ENCODE peak calls at places on chromosomes 3 and 15, in four cellular contexts. G is B cell, W is transverse colon, J is foreskin fibroblast. R is an unnamed sample.

GRCh38 chr3:58063424-58063823 is 55.2 kb downstream of the FLNB start:
- DNase-seq in G (no peak), W (peak), J (peak), R (no peak)

GRCh38 chr3:7630925-7631324 is 770.0 kb downstream of the GRM7 start:
- DNase-seq in G (no peak), W (peak), J (no peak), R (no peak)

GRCh38 chr15:28943146-28943545 is 57.4 kb downstream of the APBA2 start:
- DNase-seq in G (no peak), W (no peak), J (no peak), R (no peak)

GRCh38 chr3:196122021-196122687 is 40.3 kb upstream of the TFRC start:
- DNase-seq in G (no peak), W (no peak), J (peak), R (no peak)

GRCh38 chr3:85228966-85229365 is 270.2 kb downstream of the CADM2 start:
- DNase-seq in G (no peak), W (no peak), J (no peak), R (no peak)

GRCh38 chr15:34055868-34056595 is 17.0 kb upstream of the AVEN start:
- DNase-seq in G (no peak), W (no peak), J (peak), R (no peak)

GRCh38 chr3:184209146-184209923 is 20.1 kb upstream of the VWA5B2 start:
- DNase-seq in G (no peak), W (no peak), J (no peak), R (no peak)

GRCh38 chr15:99929266-99929665 is 196.0 kb upstream of the LYSMD4 start:
- DNase-seq in G (no peak), W (no peak), J (no peak), R (no peak)

GRCh38 chr3:142808103-142808917 is 80.6 kb downstream of the PCOLCE2 start:
- DNase-seq in G (no peak), W (no peak), J (peak), R (peak)

GRCh38 chr3:47337656-47338055 is 43.2 kb upstream of the PTPN23 start:
- DNase-seq in G (no peak), W (no peak), J (no peak), R (no peak)

GRCh38 chr3:105062853-105063252 is 303.9 kb upstream of the ALCAM start:
- DNase-seq in G (no peak), W (no peak), J (no peak), R (no peak)

GRCh38 chr15:43132830-43133428 is 457 bp upstream of the TMEM62 start:
- DNase-seq in G (no peak), W (peak), J (no peak), R (no peak)

GRCh38 chr3:106457278-106458210 is 588.7 kb upstream of the CBLB start:
- DNase-seq in G (no peak), W (no peak), J (peak), R (no peak)

GRCh38 chr15:90620379-90621134 is 90.8 kb downstream of the CRTC3 start:
- DNase-seq in G (peak), W (no peak), J (no peak), R (no peak)

GRCh38 chr15:23912191-23912590 is 225.1 kb upstream of the NDN start:
- DNase-seq in G (no peak), W (no peak), J (no peak), R (no peak)

GRCh38 chr3:193556841-193557240 is 2.1 kb upstream of the ATP13A4 start:
- DNase-seq in G (no peak), W (peak), J (no peak), R (peak)

GRCh38 chr3:112425858-112426750 is 73.2 kb downstream of the BTLA start:
- DNase-seq in G (no peak), W (no peak), J (no peak), R (no peak)

GRCh38 chr3:30693470-30694120 is 87.2 kb downstream of the TGFBR2 start:
- DNase-seq in G (peak), W (peak), J (peak), R (peak)

GRCh38 chr15:50145451-50145872 is 26.4 kb upstream of the ATP8B4 start:
- DNase-seq in G (no peak), W (no peak), J (peak), R (peak)

GRCh38 chr3:148042663-148043445 is 633.7 kb downstream of the ZIC1 start:
- DNase-seq in G (no peak), W (no peak), J (peak), R (no peak)

GRCh38 chr3:61443886-61444285 is 117.5 kb upstream of the PTPRG start:
- DNase-seq in G (no peak), W (no peak), J (peak), R (no peak)

GRCh38 chr3:61445924-61446323 is 115.4 kb upstream of the PTPRG start:
- DNase-seq in G (no peak), W (no peak), J (no peak), R (no peak)

GRCh38 chr3:61439116-61439459 is 122.3 kb upstream of the PTPRG start:
- DNase-seq in G (no peak), W (no peak), J (no peak), R (no peak)

GRCh38 chr3:61444794-61445193 is 116.6 kb upstream of the PTPRG start:
- DNase-seq in G (no peak), W (no peak), J (no peak), R (no peak)

DNA sequence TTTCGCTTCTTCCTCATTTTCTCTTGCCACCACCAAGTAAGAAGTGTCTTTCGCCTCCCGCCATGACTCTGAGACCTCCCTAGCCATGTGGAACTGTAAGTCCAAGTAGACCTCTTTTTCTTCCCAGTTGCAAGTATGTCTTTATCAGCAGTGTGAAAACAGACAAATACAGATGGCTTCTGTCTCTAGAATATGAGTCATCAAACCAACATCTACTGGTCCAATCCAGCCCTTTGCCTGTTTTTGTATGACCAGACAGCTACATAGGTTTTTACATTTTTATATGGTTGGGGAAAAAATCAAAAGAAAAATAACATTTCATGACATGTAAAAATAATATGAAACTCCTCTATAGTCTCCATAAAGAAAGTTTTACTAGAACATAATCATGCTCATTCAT is 118.7 kb upstream of the PTPRG start:
- DNase-seq in G (no peak), W (no peak), J (no peak), R (no peak)
- TF ChIP-seq CTCF in G (no peak), W (no peak), J (no peak), R (no peak)

GRCh38 chr3:16658004-16658932 is 53.0 kb upstream of the DAZL start:
- DNase-seq in G (no peak), W (no peak), J (no peak), R (no peak)
- TF ChIP-seq CTCF in G (no peak), W (no peak), J (peak), R (no peak)

GRCh38 chr15:98446093-98446492 is 202.2 kb upstream of the IGF1R start:
- DNase-seq in G (no peak), W (no peak), J (no peak), R (no peak)

GRCh38 chr15:98442901-98443300 is 205.4 kb upstream of the IGF1R start:
- DNase-seq in G (no peak), W (no peak), J (no peak), R (no peak)

GRCh38 chr15:98443483-98443882 is 204.9 kb upstream of the IGF1R start:
- DNase-seq in G (no peak), W (no peak), J (no peak), R (no peak)

GRCh38 chr15:98442379-98442833 is 205.9 kb upstream of the IGF1R start:
- DNase-seq in G (no peak), W (peak), J (peak), R (peak)

DNA sequence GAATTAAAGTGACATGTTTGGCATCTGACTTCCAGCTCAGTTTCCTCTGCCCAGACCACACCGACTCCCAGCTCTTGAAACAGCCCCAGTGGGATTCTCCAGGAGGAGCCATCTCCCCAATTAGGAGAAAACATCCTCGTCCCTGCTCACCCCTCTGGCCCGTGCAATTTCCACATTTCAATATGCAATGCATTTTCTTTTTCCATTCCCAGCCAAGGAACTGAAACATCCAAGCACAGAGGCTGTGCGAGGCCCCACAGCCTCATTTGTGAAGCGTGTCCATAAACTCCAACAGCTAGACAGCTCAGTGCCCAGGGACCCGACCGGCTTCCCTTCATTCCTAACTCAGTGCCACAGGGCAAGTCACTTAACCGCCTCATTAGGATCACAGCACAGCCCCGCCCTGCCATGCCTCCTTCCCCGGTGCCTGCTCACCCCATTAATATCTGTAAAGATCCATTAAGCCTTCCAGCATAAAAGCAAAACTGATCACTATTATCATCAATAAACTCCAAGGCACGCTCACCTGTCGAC is 204.2 kb upstream of the IGF1R start:
- DNase-seq in G (no peak), W (no peak), J (no peak), R (no peak)
- TF ChIP-seq CTCF in G (no peak), W (no peak), J (no peak), R (no peak)

GRCh38 chr15:26864664-26865191 is 2.1 kb upstream of the GABRA5 start:
- DNase-seq in G (no peak), W (no peak), J (peak), R (no peak)
- TF ChIP-seq CTCF in G (no peak), W (peak), J (peak), R (no peak)

GRCh38 chr3:153161138-153161713 is 800 bp upstream of the RAP2B start:
- DNase-seq in G (peak), W (peak), J (peak), R (peak)

GRCh38 chr3:153162513-153163348 is 705 bp downstream of the RAP2B start:
- DNase-seq in G (no peak), W (peak), J (no peak), R (peak)

GRCh38 chr3:153163349-153164008 is 1.5 kb downstream of the RAP2B start:
- DNase-seq in G (no peak), W (no peak), J (no peak), R (no peak)

GRCh38 chr3:153160451-153161137 is 1.4 kb upstream of the RAP2B start:
- DNase-seq in G (peak), W (peak), J (peak), R (peak)

GRCh38 chr3:153161714-153162512 is at the start of gene RAP2B:
- DNase-seq in G (peak), W (peak), J (peak), R (peak)
- TF ChIP-seq CTCF in G (no peak), W (no peak), J (no peak), R (no peak)

DNA sequence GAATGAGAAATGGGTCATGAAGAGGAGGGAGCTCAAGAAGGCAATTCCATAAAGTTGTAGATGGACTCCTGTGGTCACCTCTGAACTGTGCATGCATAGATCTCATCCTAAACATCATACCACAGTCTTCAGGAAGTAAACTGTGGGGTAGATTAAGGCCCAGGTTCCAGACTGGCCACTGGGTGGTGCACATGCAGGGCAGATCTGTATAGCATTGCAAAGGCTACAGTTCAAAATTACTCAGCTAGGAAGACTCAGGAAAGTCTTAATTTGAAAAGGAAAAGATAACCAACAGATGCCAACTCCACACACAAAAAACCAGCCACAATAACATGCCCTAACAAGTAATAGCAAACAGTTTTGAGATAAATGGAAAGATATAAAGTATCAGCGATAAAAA is 20.3 kb downstream of the KY start:
- DNase-seq in G (no peak), W (no peak), J (peak), R (no peak)
- TF ChIP-seq CTCF in G (no peak), W (no peak), J (peak), R (no peak)

R was measured in Calu3.